ENCODE peak calls at places on chromosomes 11 and 22, in four cellular contexts. M is activated CD4-positive, alpha-beta T cell treated with anti-CD3 and anti-CD28 coated beads for 36 hours; B is left colon; Q is COR-L47. T is an unnamed sample.

GRCh38 chr11:67031791-67032561 is 9.0 kb downstream of the SYT12 start:
- DNase-seq in M (no peak), B (no peak), Q (no peak), T (no peak)

GRCh38 chr11:30879322-30880020 is 293.3 kb upstream of the MPPED2 start:
- DNase-seq in M (no peak), B (no peak), Q (peak), T (no peak)

GRCh38 chr11:17921620-17922473 is 91.0 kb downstream of the SERGEF start:
- DNase-seq in M (no peak), B (no peak), Q (no peak), T (no peak)

GRCh38 chr11:131378931-131379330 is 8.5 kb downstream of the NTM start:
- DNase-seq in M (no peak), B (no peak), Q (no peak), T (no peak)

GRCh38 chr11:86183694-86184093 is 60.9 kb upstream of the EED start:
- DNase-seq in M (peak), B (no peak), Q (no peak), T (no peak)

GRCh38 chr11:16612801-16613400 is 125.5 kb upstream of the C11orf58 start:
- DNase-seq in M (no peak), B (no peak), Q (no peak), T (no peak)

GRCh38 chr22:27292542-27293298 is 508.8 kb downstream of the MN1 start:
- DNase-seq in M (no peak), B (no peak), Q (no peak), T (no peak)

GRCh38 chr22:39530692-39531331 is 1.7 kb downstream of the RPS19BP1 start:
- DNase-seq in M (no peak), B (peak), Q (peak), T (no peak)

GRCh38 chr22:19043111-19044085 is 78.8 kb downstream of the DGCR2 start:
- DNase-seq in M (no peak), B (no peak), Q (no peak), T (peak)

GRCh38 chr11:11977206-11977938 is 31.1 kb downstream of the DKK3 start:
- DNase-seq in M (no peak), B (peak), Q (no peak), T (no peak)

GRCh38 chr11:15673408-15673811 is 558.7 kb downstream of the INSC start:
- DNase-seq in M (no peak), B (no peak), Q (peak), T (no peak)

GRCh38 chr11:121255473-121256125 is 37.0 kb upstream of the SC5D start:
- DNase-seq in M (no peak), B (no peak), Q (no peak), T (no peak)

GRCh38 chr11:132242662-132243061 is 872.2 kb downstream of the NTM start:
- DNase-seq in M (no peak), B (no peak), Q (no peak), T (no peak)

GRCh38 chr11:33543823-33544222 is 156.8 kb downstream of the C11orf91 start:
- DNase-seq in M (no peak), B (no peak), Q (no peak), T (no peak)

GRCh38 chr22:29205598-29206371 is at the start of gene EMID1:
- DNase-seq in M (peak), B (peak), Q (peak), T (no peak)

GRCh38 chr11:76230392-76230791 is 24.1 kb upstream of the WNT11 start:
- DNase-seq in M (no peak), B (no peak), Q (no peak), T (no peak)

GRCh38 chr11:132994038-132994502 is 538.2 kb downstream of the OPCML start:
- DNase-seq in M (no peak), B (no peak), Q (peak), T (no peak)

GRCh38 chr11:117923275-117923674 is 5.9 kb downstream of the TMPRSS13 start:
- DNase-seq in M (no peak), B (no peak), Q (no peak), T (no peak)

GRCh38 chr11:8389034-8389996 is 125.6 kb upstream of the LMO1 start:
- DNase-seq in M (no peak), B (no peak), Q (peak), T (no peak)

GRCh38 chr22:37173709-37174108 is 14.3 kb downstream of the C1QTNF6 start:
- DNase-seq in M (no peak), B (no peak), Q (no peak), T (peak)

GRCh38 chr11:123683616-123684170 is 29.3 kb upstream of the SCN3B start:
- DNase-seq in M (no peak), B (no peak), Q (no peak), T (no peak)

GRCh38 chr11:10497371-10498021 is 42.4 kb downstream of the AMPD3 start:
- DNase-seq in M (no peak), B (no peak), Q (no peak), T (peak)

GRCh38 chr11:20712912-20713311 is 43.5 kb downstream of the NELL1 start:
- DNase-seq in M (no peak), B (no peak), Q (no peak), T (no peak)

T was measured in Peyer's patch.